ENCODE peak calls at places on chromosome 4, in four cellular contexts. E, B, Z and Y are unnamed samples.
A peak's percentile ranks its signal among the peaks of the same experiment; 100 is the strongest.

GRCh38 chr4:71604785-71605184 is 179.1 kb downstream of the GC start:
- DNase-seq in Z (no peak), B (no peak), E (no peak), Y (no peak)

GRCh38 chr4:125254111-125254510 is 60.6 kb upstream of the FAT4 start:
- DNase-seq in E (no peak), B (no peak), Z (no peak), Y (no peak)

GRCh38 chr4:185920171-185920570 is 108.2 kb upstream of the SORBS2 start:
- DNase-seq in Z (no peak), B (no peak), E (no peak), Y (no peak)

GRCh38 chr4:184756399-184756798 is 22.5 kb upstream of the CENPU start:
- DNase-seq in Z (no peak), B (no peak), E (no peak), Y (peak; percentile 48)

GRCh38 chr4:6390357-6390756 is 82.1 kb downstream of the PPP2R2C start:
- DNase-seq in B (no peak), Z (peak; percentile 35), E (no peak), Y (peak; percentile 88)

GRCh38 chr4:135564090-135564489 is 1362.5 kb upstream of the PABPC4L start:
- DNase-seq in E (no peak), B (no peak), Z (no peak), Y (no peak)

GRCh38 chr4:61462451-61463326 is 262.6 kb downstream of the ADGRL3 start:
- DNase-seq in E (no peak), B (no peak), Z (no peak), Y (no peak)

GRCh38 chr4:105998210-105998609 is 102.9 kb downstream of the NPNT start:
- DNase-seq in Z (no peak), B (peak; percentile 23), E (no peak), Y (no peak)

GRCh38 chr4:113758361-113758760 is 3.2 kb downstream of the CAMK2D start:
- DNase-seq in E (no peak), B (no peak), Z (no peak), Y (no peak)

GRCh38 chr4:176545886-176546285 is 226.1 kb downstream of the SPCS3 start:
- DNase-seq in Z (no peak), E (no peak), B (no peak), Y (no peak)

GRCh38 chr4:164731827-164732474 is 22.0 kb upstream of the SMIM31 start:
- DNase-seq in E (peak; percentile 17), Z (peak; percentile 11), B (peak; percentile 35), Y (no peak)

GRCh38 chr4:130249002-130249401 is 1153.0 kb downstream of the C4orf33 start:
- DNase-seq in E (no peak), B (no peak), Z (no peak), Y (no peak)

GRCh38 chr4:127012549-127012948 is 620.2 kb upstream of the INTU start:
- DNase-seq in E (no peak), B (no peak), Z (no peak), Y (no peak)

GRCh38 chr4:181952478-181952877 is 290.7 kb upstream of the TENM3 start:
- DNase-seq in Z (peak; percentile 18), B (peak; percentile 23), E (no peak), Y (no peak)

GRCh38 chr4:167595898-167596297 is 361.6 kb upstream of the SPOCK3 start:
- DNase-seq in B (no peak), E (no peak), Z (no peak), Y (no peak)

GRCh38 chr4:4856071-4857000 is 3.1 kb upstream of the MSX1 start:
- DNase-seq in E (no peak), Z (no peak), B (no peak), Y (peak; percentile 47)
- H3K4me1 ChIP-seq in E (peaks cover 11% of the 10 kb centered on the region), Z (peaks cover 69% of the 10 kb centered on the region), B (peaks cover 7% of the 10 kb centered on the region), Y (peaks cover 2% of the 10 kb centered on the region)

DNA sequence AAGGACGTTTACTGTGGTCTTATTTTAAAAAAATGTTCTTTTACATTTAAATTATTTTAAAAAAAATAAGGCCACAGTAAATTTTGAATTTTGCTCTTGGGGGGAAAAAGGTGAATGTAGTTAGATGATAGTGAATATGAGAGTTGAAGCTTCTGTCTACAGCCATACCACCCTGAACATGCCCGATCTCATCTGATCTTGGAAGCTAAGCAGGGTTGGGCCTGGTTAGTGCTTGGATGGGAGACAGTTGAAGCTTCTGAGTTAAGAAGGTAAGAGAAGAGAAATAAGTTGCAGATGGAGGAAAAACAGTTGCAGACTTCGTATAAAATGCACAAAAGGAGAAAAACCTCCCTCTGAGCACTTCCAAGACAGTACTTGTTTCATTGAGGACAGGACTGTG is 115.6 kb upstream of the NR3C2 start:
- DNase-seq in E (no peak), Z (no peak), B (no peak), Y (no peak)
- H3K27me3 ChIP-seq in E (no peaks in the 10 kb centered on the region), Z (no peaks in the 10 kb centered on the region), B (no peaks in the 10 kb centered on the region), Y (no peaks in the 10 kb centered on the region)

DNA sequence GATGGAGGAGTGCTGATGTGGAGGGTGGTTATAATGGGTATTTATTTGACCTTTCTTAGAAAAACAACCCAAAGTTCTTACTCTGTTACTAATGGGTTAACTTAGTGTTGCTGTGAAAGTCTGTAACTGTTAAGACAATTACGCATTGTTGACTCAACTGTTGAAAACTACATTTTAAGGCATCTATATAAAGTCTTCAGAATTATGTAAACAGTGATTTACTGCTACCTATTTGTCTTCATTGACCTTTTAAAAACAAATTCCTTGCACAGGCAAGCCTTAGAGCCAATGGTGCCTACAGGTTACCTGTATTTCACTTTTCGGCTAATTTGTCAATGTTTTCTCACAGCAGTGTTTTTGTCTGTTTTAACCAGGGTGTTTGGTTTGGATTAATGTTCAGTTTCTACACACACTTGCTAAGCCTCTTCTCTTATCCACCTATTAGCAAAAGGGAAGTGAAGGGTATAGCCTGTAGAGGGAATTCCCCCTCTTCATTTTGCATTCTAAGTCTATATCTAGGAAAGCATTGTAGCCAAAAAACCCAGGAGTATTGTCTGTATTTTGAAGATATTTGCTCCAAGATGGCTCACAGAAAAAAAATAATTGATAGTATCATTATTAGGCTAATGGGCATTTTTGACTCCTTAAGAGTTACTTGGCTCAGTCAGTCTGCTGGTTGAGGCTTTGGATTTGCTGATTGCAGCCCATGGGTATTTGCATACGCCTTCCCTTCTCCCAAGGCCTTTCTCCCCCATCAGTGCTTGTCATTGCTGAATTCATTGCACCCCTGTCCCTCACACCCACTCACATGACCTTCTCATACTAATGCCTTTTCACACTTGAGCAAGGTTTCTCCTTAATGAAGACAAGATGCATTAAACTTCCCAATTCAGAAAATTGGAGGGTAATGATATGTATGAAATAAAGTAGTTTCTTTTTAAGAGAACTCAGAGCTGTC is 30.5 kb downstream of the AFF1 start:
- DNase-seq in B (no peak), Z (no peak), E (no peak), Y (no peak)
- H3K4me1 ChIP-seq in B (no peaks in the 10 kb centered on the region), Z (peaks cover 35% of the 10 kb centered on the region), E (peaks cover 7% of the 10 kb centered on the region), Y (peaks cover 7% of the 10 kb centered on the region)

GRCh38 chr4:3495341-3495975 is 32.4 kb downstream of the DOK7 start:
- DNase-seq in Z (no peak), B (no peak), E (no peak), Y (no peak)

GRCh38 chr4:3497554-3498389 is 34.5 kb downstream of the LRPAP1 start:
- DNase-seq in Z (no peak), E (no peak), B (no peak), Y (peak; percentile 63)

GRCh38 chr4:3494501-3494900 is 31.4 kb downstream of the DOK7 start:
- DNase-seq in E (no peak), Z (no peak), B (no peak), Y (no peak)

GRCh38 chr4:3497095-3497494 is 34.0 kb downstream of the DOK7 start:
- DNase-seq in E (no peak), B (no peak), Z (no peak), Y (no peak)

DNA sequence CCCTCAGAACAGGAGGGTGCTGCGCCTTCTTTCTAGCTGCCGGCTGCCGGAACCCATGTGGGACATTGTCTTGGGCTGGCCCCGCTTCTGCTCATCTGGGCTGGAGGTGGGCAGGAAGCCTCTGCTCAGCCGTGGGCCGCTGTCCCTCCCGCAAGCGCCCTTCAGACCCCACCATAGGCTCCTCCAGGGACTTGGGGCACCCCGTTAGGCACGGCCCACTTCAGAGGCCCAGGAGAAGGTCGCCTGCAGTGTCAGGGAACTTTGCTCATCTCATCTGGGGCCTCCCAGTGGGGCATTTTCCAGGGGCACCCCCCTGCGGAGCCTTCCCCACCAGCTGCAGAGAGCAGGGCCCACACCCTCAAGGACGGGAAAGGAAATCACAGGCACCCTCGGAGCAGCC is 32.9 kb downstream of the DOK7 start:
- DNase-seq in E (no peak), B (no peak), Z (no peak), Y (no peak)
- H3K27me3 ChIP-seq in E (no peaks in the 10 kb centered on the region), B (no peaks in the 10 kb centered on the region), Z (peaks cover 43% of the 10 kb centered on the region), Y (no peaks in the 10 kb centered on the region)

GRCh38 chr4:88604978-88605678 is 12.8 kb downstream of the HERC3 start:
- DNase-seq in B (no peak), E (no peak), Z (no peak), Y (no peak)
- H3K4me1 ChIP-seq in B (no peaks in the 10 kb centered on the region), E (peaks cover 27% of the 10 kb centered on the region), Z (peaks cover 31% of the 10 kb centered on the region), Y (no peaks in the 10 kb centered on the region)